ENCODE peak calls at places on chromosomes 5 and 9, in nine cellular contexts. One of them, this sample, is unnamed.

GRCh38 chr9:113966394-113966793 is 90.3 kb downstream of the ZNF618 start:
- DNase-seq in stimulated activated CD4-positive, alpha-beta T cell treated with anti-CD3 and anti-CD28 coated beads, Interleukin-15, amount 100 ng/mL, for 1 hour: no peak
- DNase-seq in CD8-positive, alpha-beta memory T cell: no peak
- DNase-seq in M059J: no peak
- DNase-seq in Calu3: no peak
- DNase-seq in body of pancreas: peak
- DNase-seq in foreskin fibroblast: no peak
- DNase-seq in activated T-helper 1 cell treated with anti-CD3 and anti-CD28 coated beads, Interleukin-2, amount 50 U/mL, for 16 hours: no peak
- DNase-seq in 8988T: no peak
- DNase-seq in this sample: no peak

GRCh38 chr5:329758-330149 is 8.2 kb downstream of the AHRR start:
- DNase-seq in stimulated activated CD4-positive, alpha-beta T cell treated with anti-CD3 and anti-CD28 coated beads, Interleukin-15, amount 100 ng/mL, for 1 hour: no peak
- DNase-seq in M059J: no peak
- DNase-seq in body of pancreas: no peak
- DNase-seq in CD8-positive, alpha-beta memory T cell: no peak
- DNase-seq in activated T-helper 1 cell treated with anti-CD3 and anti-CD28 coated beads, Interleukin-2, amount 50 U/mL, for 16 hours: no peak
- DNase-seq in Calu3: no peak
- DNase-seq in 8988T: no peak
- DNase-seq in foreskin fibroblast: no peak
- DNase-seq in this sample: no peak

GRCh38 chr5:62149894-62150293 is 156.1 kb upstream of the KIF2A start:
- DNase-seq in M059J: peak
- DNase-seq in CD8-positive, alpha-beta memory T cell: no peak
- DNase-seq in body of pancreas: no peak
- DNase-seq in stimulated activated CD4-positive, alpha-beta T cell treated with anti-CD3 and anti-CD28 coated beads, Interleukin-15, amount 100 ng/mL, for 1 hour: no peak
- DNase-seq in 8988T: no peak
- DNase-seq in Calu3: no peak
- DNase-seq in foreskin fibroblast: no peak
- DNase-seq in activated T-helper 1 cell treated with anti-CD3 and anti-CD28 coated beads, Interleukin-2, amount 50 U/mL, for 16 hours: no peak
- DNase-seq in this sample: no peak

GRCh38 chr5:93381057-93381456 is 200.0 kb downstream of the NR2F1-AS1 start:
- DNase-seq in body of pancreas: no peak
- DNase-seq in CD8-positive, alpha-beta memory T cell: no peak
- DNase-seq in 8988T: no peak
- DNase-seq in Calu3: no peak
- DNase-seq in M059J: peak
- DNase-seq in foreskin fibroblast: no peak
- DNase-seq in stimulated activated CD4-positive, alpha-beta T cell treated with anti-CD3 and anti-CD28 coated beads, Interleukin-15, amount 100 ng/mL, for 1 hour: no peak
- DNase-seq in activated T-helper 1 cell treated with anti-CD3 and anti-CD28 coated beads, Interleukin-2, amount 50 U/mL, for 16 hours: no peak
- DNase-seq in this sample: no peak

GRCh38 chr9:68949271-68950000 is 64.5 kb downstream of the PRKACG start:
- DNase-seq in stimulated activated CD4-positive, alpha-beta T cell treated with anti-CD3 and anti-CD28 coated beads, Interleukin-15, amount 100 ng/mL, for 1 hour: no peak
- DNase-seq in foreskin fibroblast: no peak
- DNase-seq in 8988T: no peak
- DNase-seq in Calu3: no peak
- DNase-seq in activated T-helper 1 cell treated with anti-CD3 and anti-CD28 coated beads, Interleukin-2, amount 50 U/mL, for 16 hours: no peak
- DNase-seq in CD8-positive, alpha-beta memory T cell: no peak
- DNase-seq in body of pancreas: peak
- DNase-seq in M059J: no peak
- DNase-seq in this sample: no peak

GRCh38 chr5:95984287-95984938 is 22.8 kb upstream of the ELL2 start:
- DNase-seq in CD8-positive, alpha-beta memory T cell: no peak
- DNase-seq in body of pancreas: no peak
- DNase-seq in foreskin fibroblast: peak
- DNase-seq in 8988T: no peak
- DNase-seq in stimulated activated CD4-positive, alpha-beta T cell treated with anti-CD3 and anti-CD28 coated beads, Interleukin-15, amount 100 ng/mL, for 1 hour: no peak
- DNase-seq in Calu3: no peak
- DNase-seq in activated T-helper 1 cell treated with anti-CD3 and anti-CD28 coated beads, Interleukin-2, amount 50 U/mL, for 16 hours: no peak
- DNase-seq in M059J: peak
- DNase-seq in this sample: no peak

GRCh38 chr9:81022177-81022576 is 667.2 kb downstream of the TLE1 start:
- DNase-seq in Calu3: no peak
- DNase-seq in foreskin fibroblast: peak
- DNase-seq in M059J: peak
- DNase-seq in activated T-helper 1 cell treated with anti-CD3 and anti-CD28 coated beads, Interleukin-2, amount 50 U/mL, for 16 hours: no peak
- DNase-seq in body of pancreas: no peak
- DNase-seq in stimulated activated CD4-positive, alpha-beta T cell treated with anti-CD3 and anti-CD28 coated beads, Interleukin-15, amount 100 ng/mL, for 1 hour: no peak
- DNase-seq in CD8-positive, alpha-beta memory T cell: no peak
- DNase-seq in 8988T: no peak
- DNase-seq in this sample: no peak

GRCh38 chr9:3856592-3856991 is 330.8 kb upstream of the RFX3 start:
- DNase-seq in 8988T: no peak
- DNase-seq in M059J: peak
- DNase-seq in body of pancreas: no peak
- DNase-seq in stimulated activated CD4-positive, alpha-beta T cell treated with anti-CD3 and anti-CD28 coated beads, Interleukin-15, amount 100 ng/mL, for 1 hour: no peak
- DNase-seq in CD8-positive, alpha-beta memory T cell: no peak
- DNase-seq in Calu3: no peak
- DNase-seq in activated T-helper 1 cell treated with anti-CD3 and anti-CD28 coated beads, Interleukin-2, amount 50 U/mL, for 16 hours: no peak
- DNase-seq in foreskin fibroblast: no peak
- DNase-seq in this sample: no peak

GRCh38 chr9:73023025-73023541 is 70.2 kb upstream of the ALDH1A1 start:
- DNase-seq in stimulated activated CD4-positive, alpha-beta T cell treated with anti-CD3 and anti-CD28 coated beads, Interleukin-15, amount 100 ng/mL, for 1 hour: no peak
- DNase-seq in CD8-positive, alpha-beta memory T cell: peak
- DNase-seq in M059J: peak
- DNase-seq in 8988T: no peak
- DNase-seq in body of pancreas: peak
- DNase-seq in Calu3: peak
- DNase-seq in foreskin fibroblast: peak
- DNase-seq in activated T-helper 1 cell treated with anti-CD3 and anti-CD28 coated beads, Interleukin-2, amount 50 U/mL, for 16 hours: peak
- DNase-seq in this sample: peak

GRCh38 chr5:142816577-142816976 is 46.4 kb downstream of the ARHGAP26 start:
- DNase-seq in CD8-positive, alpha-beta memory T cell: no peak
- DNase-seq in 8988T: no peak
- DNase-seq in foreskin fibroblast: peak
- DNase-seq in body of pancreas: peak
- DNase-seq in Calu3: peak
- DNase-seq in M059J: peak
- DNase-seq in stimulated activated CD4-positive, alpha-beta T cell treated with anti-CD3 and anti-CD28 coated beads, Interleukin-15, amount 100 ng/mL, for 1 hour: no peak
- DNase-seq in activated T-helper 1 cell treated with anti-CD3 and anti-CD28 coated beads, Interleukin-2, amount 50 U/mL, for 16 hours: no peak
- DNase-seq in this sample: no peak

GRCh38 chr5:107118184-107118902 is 552.4 kb downstream of the EFNA5 start:
- DNase-seq in stimulated activated CD4-positive, alpha-beta T cell treated with anti-CD3 and anti-CD28 coated beads, Interleukin-15, amount 100 ng/mL, for 1 hour: no peak
- DNase-seq in M059J: no peak
- DNase-seq in Calu3: no peak
- DNase-seq in CD8-positive, alpha-beta memory T cell: no peak
- DNase-seq in 8988T: no peak
- DNase-seq in foreskin fibroblast: no peak
- DNase-seq in body of pancreas: no peak
- DNase-seq in activated T-helper 1 cell treated with anti-CD3 and anti-CD28 coated beads, Interleukin-2, amount 50 U/mL, for 16 hours: no peak
- DNase-seq in this sample: no peak

GRCh38 chr5:21154526-21154925 is 1166.5 kb upstream of the CDH18 start:
- DNase-seq in stimulated activated CD4-positive, alpha-beta T cell treated with anti-CD3 and anti-CD28 coated beads, Interleukin-15, amount 100 ng/mL, for 1 hour: no peak
- DNase-seq in activated T-helper 1 cell treated with anti-CD3 and anti-CD28 coated beads, Interleukin-2, amount 50 U/mL, for 16 hours: no peak
- DNase-seq in body of pancreas: no peak
- DNase-seq in M059J: peak
- DNase-seq in Calu3: peak
- DNase-seq in CD8-positive, alpha-beta memory T cell: no peak
- DNase-seq in foreskin fibroblast: no peak
- DNase-seq in 8988T: no peak
- DNase-seq in this sample: no peak

GRCh38 chr5:113917997-113918396 is 404.5 kb downstream of the YTHDC2 start:
- DNase-seq in Calu3: no peak
- DNase-seq in CD8-positive, alpha-beta memory T cell: no peak
- DNase-seq in foreskin fibroblast: no peak
- DNase-seq in stimulated activated CD4-positive, alpha-beta T cell treated with anti-CD3 and anti-CD28 coated beads, Interleukin-15, amount 100 ng/mL, for 1 hour: no peak
- DNase-seq in 8988T: no peak
- DNase-seq in body of pancreas: no peak
- DNase-seq in activated T-helper 1 cell treated with anti-CD3 and anti-CD28 coated beads, Interleukin-2, amount 50 U/mL, for 16 hours: no peak
- DNase-seq in M059J: no peak
- DNase-seq in this sample: no peak

GRCh38 chr9:73133921-73134407 is 17.7 kb upstream of the ANXA1 start:
- DNase-seq in body of pancreas: no peak
- DNase-seq in 8988T: no peak
- DNase-seq in M059J: no peak
- DNase-seq in foreskin fibroblast: peak
- DNase-seq in CD8-positive, alpha-beta memory T cell: no peak
- DNase-seq in activated T-helper 1 cell treated with anti-CD3 and anti-CD28 coated beads, Interleukin-2, amount 50 U/mL, for 16 hours: no peak
- DNase-seq in Calu3: peak
- DNase-seq in stimulated activated CD4-positive, alpha-beta T cell treated with anti-CD3 and anti-CD28 coated beads, Interleukin-15, amount 100 ng/mL, for 1 hour: no peak
- DNase-seq in this sample: no peak

GRCh38 chr9:108567571-108567970 is 288.2 kb downstream of the ACTL7B start:
- DNase-seq in 8988T: no peak
- DNase-seq in activated T-helper 1 cell treated with anti-CD3 and anti-CD28 coated beads, Interleukin-2, amount 50 U/mL, for 16 hours: no peak
- DNase-seq in body of pancreas: no peak
- DNase-seq in stimulated activated CD4-positive, alpha-beta T cell treated with anti-CD3 and anti-CD28 coated beads, Interleukin-15, amount 100 ng/mL, for 1 hour: no peak
- DNase-seq in Calu3: no peak
- DNase-seq in CD8-positive, alpha-beta memory T cell: no peak
- DNase-seq in foreskin fibroblast: no peak
- DNase-seq in M059J: no peak
- DNase-seq in this sample: no peak

GRCh38 chr9:84874583-84874982 is 205.1 kb downstream of the NTRK2 start:
- DNase-seq in M059J: peak
- DNase-seq in activated T-helper 1 cell treated with anti-CD3 and anti-CD28 coated beads, Interleukin-2, amount 50 U/mL, for 16 hours: no peak
- DNase-seq in Calu3: no peak
- DNase-seq in body of pancreas: no peak
- DNase-seq in stimulated activated CD4-positive, alpha-beta T cell treated with anti-CD3 and anti-CD28 coated beads, Interleukin-15, amount 100 ng/mL, for 1 hour: no peak
- DNase-seq in CD8-positive, alpha-beta memory T cell: no peak
- DNase-seq in 8988T: no peak
- DNase-seq in foreskin fibroblast: peak
- DNase-seq in this sample: no peak

GRCh38 chr5:75496026-75496425 is 15.4 kb downstream of the CERT1 start:
- DNase-seq in CD8-positive, alpha-beta memory T cell: no peak
- DNase-seq in body of pancreas: no peak
- DNase-seq in foreskin fibroblast: no peak
- DNase-seq in 8988T: no peak
- DNase-seq in stimulated activated CD4-positive, alpha-beta T cell treated with anti-CD3 and anti-CD28 coated beads, Interleukin-15, amount 100 ng/mL, for 1 hour: no peak
- DNase-seq in M059J: no peak
- DNase-seq in activated T-helper 1 cell treated with anti-CD3 and anti-CD28 coated beads, Interleukin-2, amount 50 U/mL, for 16 hours: no peak
- DNase-seq in Calu3: no peak
- DNase-seq in this sample: no peak

GRCh38 chr5:74310386-74310785 is 330.1 kb downstream of the ENC1 start:
- DNase-seq in Calu3: no peak
- DNase-seq in activated T-helper 1 cell treated with anti-CD3 and anti-CD28 coated beads, Interleukin-2, amount 50 U/mL, for 16 hours: no peak
- DNase-seq in body of pancreas: no peak
- DNase-seq in 8988T: no peak
- DNase-seq in foreskin fibroblast: no peak
- DNase-seq in M059J: peak
- DNase-seq in CD8-positive, alpha-beta memory T cell: no peak
- DNase-seq in stimulated activated CD4-positive, alpha-beta T cell treated with anti-CD3 and anti-CD28 coated beads, Interleukin-15, amount 100 ng/mL, for 1 hour: no peak
- DNase-seq in this sample: no peak

GRCh38 chr9:124054671-124055212 is 43.2 kb downstream of the LHX2 start:
- DNase-seq in stimulated activated CD4-positive, alpha-beta T cell treated with anti-CD3 and anti-CD28 coated beads, Interleukin-15, amount 100 ng/mL, for 1 hour: no peak
- DNase-seq in 8988T: no peak
- DNase-seq in foreskin fibroblast: peak
- DNase-seq in Calu3: peak
- DNase-seq in CD8-positive, alpha-beta memory T cell: no peak
- DNase-seq in M059J: peak
- DNase-seq in activated T-helper 1 cell treated with anti-CD3 and anti-CD28 coated beads, Interleukin-2, amount 50 U/mL, for 16 hours: no peak
- DNase-seq in body of pancreas: no peak
- DNase-seq in this sample: peak

GRCh38 chr5:1437452-1437851 is 7.8 kb downstream of the SLC6A3 start:
- DNase-seq in Calu3: no peak
- DNase-seq in foreskin fibroblast: peak
- DNase-seq in 8988T: peak
- DNase-seq in activated T-helper 1 cell treated with anti-CD3 and anti-CD28 coated beads, Interleukin-2, amount 50 U/mL, for 16 hours: no peak
- DNase-seq in M059J: peak
- DNase-seq in stimulated activated CD4-positive, alpha-beta T cell treated with anti-CD3 and anti-CD28 coated beads, Interleukin-15, amount 100 ng/mL, for 1 hour: no peak
- DNase-seq in body of pancreas: no peak
- DNase-seq in CD8-positive, alpha-beta memory T cell: no peak
- DNase-seq in this sample: no peak

GRCh38 chr9:114417511-114417910 is 29.7 kb upstream of the AKNA start:
- DNase-seq in 8988T: no peak
- DNase-seq in stimulated activated CD4-positive, alpha-beta T cell treated with anti-CD3 and anti-CD28 coated beads, Interleukin-15, amount 100 ng/mL, for 1 hour: no peak
- DNase-seq in CD8-positive, alpha-beta memory T cell: no peak
- DNase-seq in foreskin fibroblast: peak
- DNase-seq in activated T-helper 1 cell treated with anti-CD3 and anti-CD28 coated beads, Interleukin-2, amount 50 U/mL, for 16 hours: no peak
- DNase-seq in M059J: peak
- DNase-seq in body of pancreas: no peak
- DNase-seq in Calu3: no peak
- DNase-seq in this sample: no peak

This sample was measured in GM12891.